ENCODE peak calls at places on chromosome 17, in six cellular contexts. G, B, F, V, K and J are unnamed samples.

GRCh38 chr17:48596735-48597491 is 3.3 kb upstream of the HOXB5 start:
- DNase-seq in F (no peak), B (no peak), G (no peak), K (no peak), V (no peak), J (no peak)

GRCh38 chr17:57869599-57870282 is 19.9 kb upstream of the MRPS23 start:
- DNase-seq in G (peak), K (no peak), B (peak), V (peak), F (no peak), J (no peak)

GRCh38 chr17:65978881-65979280 is 213.1 kb downstream of the CEP112 start:
- DNase-seq in V (no peak), B (no peak), G (no peak), F (no peak), K (no peak), J (no peak)

GRCh38 chr17:68155692-68156091 is 92.2 kb upstream of the AMZ2 start:
- DNase-seq in K (no peak), B (no peak), F (no peak), V (no peak), G (no peak), J (no peak)

GRCh38 chr17:74962622-74963394 is 9.8 kb downstream of the HID1 start:
- DNase-seq in G (no peak), F (no peak), K (no peak), B (no peak), V (no peak), J (no peak)

GRCh38 chr17:40243756-40244155 is 24.7 kb downstream of the WIPF2 start:
- DNase-seq in K (no peak), B (no peak), G (no peak), F (no peak), V (no peak), J (no peak)

GRCh38 chr17:74512041-74512440 is 19.2 kb downstream of the CD300LB start:
- DNase-seq in G (no peak), B (no peak), F (no peak), V (no peak), K (peak), J (no peak)

GRCh38 chr17:2385240-2386202 is 15.3 kb downstream of the MNT start:
- DNase-seq in F (no peak), K (no peak), G (no peak), V (no peak), B (no peak), J (no peak)

GRCh38 chr17:5331506-5331905 is 49.4 kb downstream of the RABEP1 start:
- DNase-seq in V (peak), K (no peak), F (no peak), G (no peak), B (no peak), J (no peak)

GRCh38 chr17:38791162-38791561 is 8.2 kb downstream of the PIP4K2B start:
- DNase-seq in K (no peak), F (no peak), B (no peak), V (no peak), G (no peak), J (no peak)

GRCh38 chr17:80277751-80278671 is 17.4 kb downstream of the RNF213 start:
- DNase-seq in V (no peak), K (no peak), F (no peak), B (no peak), G (no peak), J (no peak)

GRCh38 chr17:48456584-48456983 is 26.6 kb upstream of the SKAP1 start:
- DNase-seq in K (no peak), V (no peak), F (no peak), G (no peak), B (no peak), J (no peak)

GRCh38 chr17:64447526-64447925 is 1.4 kb upstream of the MILR1 start:
- DNase-seq in K (no peak), B (no peak), V (no peak), F (peak), G (no peak), J (no peak)

GRCh38 chr17:30220414-30220813 is 15.1 kb downstream of the SLC6A4 start:
- DNase-seq in F (no peak), G (no peak), B (no peak), K (no peak), V (no peak), J (no peak)

GRCh38 chr17:35256629-35257028 is 13.8 kb downstream of the SLFN5 start:
- DNase-seq in B (no peak), G (no peak), V (no peak), K (no peak), F (no peak), J (no peak)

GRCh38 chr17:75060434-75061054 is 13.5 kb downstream of the KCTD2 start:
- DNase-seq in G (no peak), F (no peak), K (no peak), V (no peak), B (no peak), J (no peak)

GRCh38 chr17:75557075-75557851 is 30.3 kb upstream of the MYO15B start:
- DNase-seq in B (no peak), K (no peak), G (peak), F (no peak), V (peak), J (no peak)

GRCh38 chr17:77281024-77281903 is 140.5 kb downstream of the SEC14L1 start:
- DNase-seq in B (no peak), G (peak), K (peak), F (peak), V (peak), J (peak)

GRCh38 chr17:34110315-34110714 is 144.8 kb upstream of the CCL2 start:
- DNase-seq in G (no peak), F (no peak), K (no peak), B (no peak), V (no peak), J (no peak)

GRCh38 chr17:63378411-63379076 is 67.6 kb downstream of the CYB561 start:
- DNase-seq in G (no peak), B (no peak), V (no peak), K (no peak), F (no peak), J (no peak)

GRCh38 chr17:962650-963049 is 16.9 kb downstream of the NXN start:
- DNase-seq in B (no peak), V (no peak), F (no peak), G (no peak), K (peak), J (no peak)

GRCh38 chr17:50459081-50459676 is 9.5 kb downstream of the CHAD start:
- DNase-seq in G (no peak), K (no peak), V (peak), B (no peak), F (no peak), J (no peak)

GRCh38 chr17:77142689-77143088 is 1.9 kb downstream of the SEC14L1 start:
- DNase-seq in K (no peak), F (no peak), V (no peak), B (no peak), G (no peak), J (no peak)

GRCh38 chr17:66123163-66123562 is 68.8 kb downstream of the CEP112 start:
- DNase-seq in K (no peak), V (peak), F (no peak), B (no peak), G (no peak), J (no peak)

GRCh38 chr17:40915199-40915661 is 22.2 kb downstream of the KRT23 start:
- DNase-seq in V (peak), G (peak), F (peak), B (peak), K (no peak), J (peak)

GRCh38 chr17:56110463-56111138 is 42.7 kb upstream of the ANKFN1 start:
- DNase-seq in K (no peak), F (no peak), V (no peak), G (no peak), B (no peak), J (no peak)

GRCh38 chr17:7047566-7047965 is 3.7 kb upstream of the SLC16A11 start:
- DNase-seq in B (no peak), F (no peak), G (no peak), K (no peak), V (no peak), J (no peak)

GRCh38 chr17:193841-194806 is 12.7 kb upstream of the DOC2B start:
- DNase-seq in F (no peak), G (no peak), K (peak), B (no peak), V (no peak), J (no peak)

GRCh38 chr17:42760652-42761581 is at the start of gene RAMP2:
- DNase-seq in B (no peak), V (peak), K (peak), G (no peak), F (peak), J (peak)

GRCh38 chr17:36920032-36921000 is 17.0 kb upstream of the LHX1 start:
- DNase-seq in K (no peak), F (no peak), G (peak), V (no peak), B (no peak), J (no peak)

GRCh38 chr17:43213545-43213944 is 1.9 kb downstream of the TMEM106A start:
- DNase-seq in G (no peak), B (no peak), K (no peak), V (no peak), F (no peak), J (no peak)

GRCh38 chr17:30524847-30525246 is 47.6 kb downstream of the GOSR1 start:
- DNase-seq in K (no peak), G (no peak), V (peak), F (no peak), B (peak), J (no peak)

GRCh38 chr17:81229666-81229920 is 6.8 kb upstream of the CEP131 start:
- DNase-seq in B (no peak), G (no peak), V (no peak), F (no peak), K (no peak), J (peak)